ENCODE peak calls at places on chromosomes 3 and 15, in eight cellular contexts. J, M, K, G, L, A, R and W are unnamed samples.

GRCh38 chr15:62068071-62068786 is 1.5 kb downstream of the C2CD4A start:
- DNase-seq in K (no peak), M (no peak), G (peak; percentile 41), R (peak; percentile 66), L (peak; percentile 80), A (peak; percentile 71), J (no peak), W (peak; percentile 67)

GRCh38 chr15:41904487-41905359 is 10.9 kb upstream of the SPTBN5 start:
- DNase-seq in K (peak; percentile 52), L (peak; percentile 77), R (peak; percentile 78), A (peak; percentile 70), M (no peak), G (peak; percentile 77), J (peak; percentile 28), W (peak; percentile 73)

GRCh38 chr3:157618075-157618760 is 115.0 kb upstream of the VEPH1 start:
- DNase-seq in M (peak; percentile 72), J (no peak), R (no peak), K (peak; percentile 46), G (no peak), L (peak; percentile 55), A (no peak), W (peak; percentile 79)

GRCh38 chr15:31303434-31304073 is 23.1 kb upstream of the KLF13 start:
- DNase-seq in K (no peak), R (peak; percentile 72), M (no peak), L (peak; percentile 57), G (no peak), A (peak; percentile 62), J (no peak), W (no peak)

GRCh38 chr3:45779746-45780735 is 16.3 kb downstream of the SLC6A20 start:
- DNase-seq in M (no peak), J (no peak), G (no peak), A (no peak), L (no peak), K (no peak), R (peak; percentile 45), W (no peak)

GRCh38 chr3:106281231-106281630 is 412.4 kb upstream of the CBLB start:
- DNase-seq in L (no peak), R (no peak), G (no peak), M (peak; percentile 81), K (no peak), A (no peak), J (no peak), W (no peak)

GRCh38 chr15:70094690-70095311 is 2.9 kb downstream of the TLE3 start:
- DNase-seq in M (no peak), G (no peak), L (no peak), K (no peak), R (no peak), A (no peak), J (no peak), W (no peak)

GRCh38 chr15:38972831-38973230 is 408.2 kb upstream of the RASGRP1 start:
- DNase-seq in G (no peak), K (no peak), R (no peak), J (no peak), A (no peak), L (no peak), M (peak; percentile 44), W (peak; percentile 10)

GRCh38 chr3:99776516-99777209 is 41.0 kb upstream of the CMSS1 start:
- DNase-seq in L (no peak), J (no peak), A (no peak), G (no peak), K (no peak), M (peak; percentile 74), R (no peak), W (peak; percentile 81)

GRCh38 chr3:139288266-139288821 is 55.5 kb upstream of the MRPS22 start:
- DNase-seq in G (no peak), K (no peak), J (no peak), R (no peak), L (no peak), M (no peak), A (peak; percentile 69), W (no peak)

GRCh38 chr3:129506272-129506742 is 22.1 kb upstream of the RHO start:
- DNase-seq in G (no peak), A (no peak), R (no peak), L (no peak), M (no peak), K (peak; percentile 98), J (no peak), W (no peak)